ENCODE peak calls at places on chromosome X, in four cellular contexts. D, B, N and O are unnamed samples. For H3K9me3, the result is how much of the 10 kb centered on the place peaks cover.

GRCh38 chrX:17590892-17591740 is 146.2 kb upstream of the SCML1 start:
- DNase-seq in B (peak), D (peak), N (no peak), O (peak)

GRCh38 chrX:152913354-152913753 is 15.5 kb downstream of the ZNF185 start:
- DNase-seq in D (no peak), N (no peak), B (no peak), O (no peak)

GRCh38 chrX:119606508-119607389 is 525 bp upstream of the NKRF start:
- DNase-seq in D (no peak), B (no peak), N (no peak), O (no peak)

GRCh38 chrX:104370089-104370488 is 115.4 kb upstream of the ESX1 start:
- DNase-seq in N (no peak), D (no peak), B (no peak), O (no peak)

GRCh38 chrX:50769389-50770063 is 44.5 kb downstream of the SHROOM4 start:
- DNase-seq in N (no peak), B (no peak), D (no peak), O (no peak)

GRCh38 chrX:19888419-19888879 is 1.0 kb upstream of the SH3KBP1 start:
- DNase-seq in N (no peak), B (no peak), D (peak), O (no peak)

GRCh38 chrX:119238557-119238956 is 2.5 kb downstream of the PGRMC1 start:
- DNase-seq in D (no peak), N (no peak), B (no peak), O (no peak)

GRCh38 chrX:19740744-19741143 is 146.7 kb downstream of the SH3KBP1 start:
- DNase-seq in N (no peak), B (no peak), D (no peak), O (no peak)

GRCh38 chrX:13090261-13091110 is 46.1 kb upstream of the FAM9C start:
- DNase-seq in B (no peak), D (no peak), N (no peak), O (no peak)

GRCh38 chrX:30895331-30895730 is 6.3 kb upstream of the TAB3 start:
- DNase-seq in B (no peak), D (no peak), N (no peak), O (no peak)

GRCh38 chrX:138872537-138872936 is 161.0 kb upstream of the FGF13 start:
- DNase-seq in D (no peak), B (no peak), N (no peak), O (no peak)

GRCh38 chrX:136475236-136475635 is 12.5 kb upstream of the BRS3 start:
- DNase-seq in N (no peak), D (no peak), B (no peak), O (no peak)

GRCh38 chrX:136477026-136477425 is 10.7 kb upstream of the BRS3 start:
- DNase-seq in D (no peak), B (no peak), N (no peak), O (no peak)

GRCh38 chrX:136468391-136469103 is 19.2 kb upstream of the BRS3 start:
- DNase-seq in D (no peak), B (no peak), N (no peak), O (no peak)

GRCh38 chrX:136476501-136476900 is 11.2 kb upstream of the BRS3 start:
- DNase-seq in B (no peak), D (no peak), N (no peak), O (no peak)

GRCh38 chrX:136473663-136474062 is 14.1 kb upstream of the BRS3 start:
- DNase-seq in N (no peak), D (no peak), B (no peak), O (no peak)
- H3K9me3 ChIP-seq in N (under half), D (under half), B (under half), O (under half)

GRCh38 chrX:83019258-83019657 is 488.8 kb upstream of the POU3F4 start:
- DNase-seq in B (no peak), N (no peak), D (no peak), O (no peak)

GRCh38 chrX:83022020-83022419 is 486.1 kb upstream of the POU3F4 start:
- DNase-seq in D (no peak), N (no peak), B (no peak), O (no peak)
- H3K9me3 ChIP-seq in D (under half), N (under half), B (under half), O (under half)

DNA sequence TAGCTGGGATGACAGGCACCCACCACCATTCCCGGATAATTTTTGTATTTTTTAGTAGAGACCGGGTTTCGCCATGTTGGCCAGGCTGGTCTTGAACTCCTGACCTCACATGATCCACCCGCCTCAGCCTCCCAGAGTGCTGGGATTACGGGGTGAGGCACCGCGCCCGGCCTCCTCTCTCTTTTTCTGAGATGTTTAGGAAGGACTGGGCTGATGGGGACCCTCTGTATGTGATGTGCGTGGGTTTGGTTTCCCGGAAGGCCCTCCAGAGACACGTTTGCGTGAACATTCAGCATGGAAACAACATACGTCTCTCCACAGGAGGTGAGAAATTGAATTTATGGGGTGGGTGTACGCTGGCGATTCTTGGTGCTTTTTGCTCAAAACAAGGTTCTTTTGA is 18.6 kb downstream of the SHOX start:
- DNase-seq in B (no peak), D (no peak), N (no peak), O (no peak)
- H3K9me3 ChIP-seq in B (under half), D (under half), N (under half), O (under half)

GRCh38 chrX:148661035-148661434 is 160.6 kb downstream of the AFF2 start:
- DNase-seq in N (no peak), D (no peak), B (no peak), O (no peak)
- H3K9me3 ChIP-seq in N (under half), D (under half), B (under half), O (under half)

GRCh38 chrX:8783100-8784098 is 17.8 kb downstream of the FAM9A start:
- DNase-seq in D (no peak), N (no peak), B (no peak), O (no peak)
- H3K9me3 ChIP-seq in D (under half), N (under half), B (under half), O (under half)

DNA sequence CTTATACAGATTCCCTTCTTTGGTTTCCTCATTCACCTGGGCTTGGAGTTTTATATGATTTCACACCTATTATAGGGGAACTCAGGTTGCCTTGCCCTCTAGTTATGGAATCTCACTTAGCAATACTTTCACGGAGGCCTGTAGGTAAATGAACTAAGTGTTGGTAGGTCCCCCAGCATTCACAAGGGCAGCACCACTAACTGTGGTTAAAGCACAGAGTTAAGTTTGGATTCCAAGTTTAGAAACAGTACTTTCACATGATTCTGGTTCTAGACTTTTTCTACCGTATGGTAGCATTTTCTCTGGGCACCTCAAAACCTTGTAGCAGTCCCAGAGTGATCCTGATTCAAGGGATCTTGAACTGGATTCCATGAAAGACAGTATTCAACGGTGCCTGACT is 46.4 kb downstream of the SH2D1A start:
- DNase-seq in D (no peak), N (no peak), B (no peak), O (no peak)
- H3K9me3 ChIP-seq in D (under half), N (under half), B (under half), O (under half)

DNA sequence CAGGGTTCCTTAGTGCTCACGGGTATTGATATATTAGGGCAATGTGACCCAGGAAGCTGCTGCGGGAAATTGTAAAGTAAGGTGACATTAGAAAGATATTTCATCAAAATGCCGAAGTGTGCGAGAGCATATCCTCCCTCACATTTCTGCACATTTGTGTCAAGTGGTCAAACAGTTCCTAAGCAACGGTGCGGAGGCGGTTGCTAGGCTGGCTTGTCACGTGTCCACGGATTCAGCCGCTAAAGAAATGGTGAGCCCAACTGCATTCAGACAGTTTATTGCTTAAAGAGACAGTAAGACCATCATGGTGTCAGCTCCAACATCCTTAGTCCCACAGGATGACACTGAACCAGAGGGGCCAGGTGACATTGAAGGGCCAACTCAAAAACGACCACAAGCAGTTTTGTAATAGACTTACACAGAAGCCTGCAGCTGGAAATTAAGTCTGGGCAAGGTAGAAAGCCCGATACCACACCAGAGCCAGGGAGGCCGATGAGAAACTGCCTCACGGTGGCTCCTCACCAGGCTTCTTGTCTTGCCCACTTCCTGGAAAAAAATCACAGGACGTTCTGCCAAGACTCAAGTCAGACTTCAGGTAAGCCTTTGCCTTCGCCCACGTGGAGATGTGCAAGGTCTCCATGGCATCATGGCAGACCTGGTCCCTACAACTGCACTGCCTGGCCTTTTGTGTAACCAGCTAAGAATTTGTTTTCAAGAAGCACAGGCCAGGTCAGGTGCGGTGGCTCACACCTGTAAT is 50.4 kb downstream of the USP11 start:
- DNase-seq in N (no peak), B (no peak), D (no peak), O (no peak)
- H3K9me3 ChIP-seq in N (under half), B (under half), D (under half), O (under half)

GRCh38 chrX:72478351-72478750 is 94.3 kb downstream of the HDAC8 start:
- DNase-seq in N (no peak), B (no peak), D (no peak), O (no peak)
- H3K9me3 ChIP-seq in N (under half), B (under half), D (under half), O (under half)

GRCh38 chrX:23501974-23502373 is 165.3 kb upstream of the PRDX4 start:
- DNase-seq in N (no peak), D (no peak), B (no peak), O (no peak)
- H3K9me3 ChIP-seq in N (under half), D (under half), B (under half), O (under half)